ENCODE peak calls at places on chromosomes 6 and 20, in four cellular contexts. A is ovary, C is left lung, Z is fibroblast of lung. S is an unnamed sample.

GRCh38 chr20:64176548-64177419 is 12.5 kb downstream of the MYT1 start:
- DNase-seq in A (no peak), C (no peak), Z (no peak), S (no peak)

GRCh38 chr6:128111096-128111495 is 210.2 kb upstream of the THEMIS start:
- DNase-seq in A (no peak), C (no peak), Z (peak; percentile 35), S (no peak)

GRCh38 chr6:105748737-105749161 is 337.4 kb upstream of the PRDM1 start:
- DNase-seq in A (no peak), C (no peak), Z (peak; percentile 75), S (no peak)

GRCh38 chr6:40160826-40161225 is 226.6 kb upstream of the MOCS1 start:
- DNase-seq in C (no peak), Z (no peak), A (no peak), S (peak; percentile 20)

GRCh38 chr6:51655517-51655916 is 431.9 kb downstream of the PKHD1 start:
- DNase-seq in C (no peak), A (no peak), Z (peak; percentile 5), S (no peak)

GRCh38 chr6:26592649-26593048 is 4.1 kb upstream of the ABT1 start:
- DNase-seq in A (no peak), Z (no peak), C (no peak), S (no peak)

GRCh38 chr6:31125586-31126363 is 5.5 kb upstream of the CDSN start:
- DNase-seq in Z (peak; percentile 45), A (no peak), C (peak; percentile 58), S (no peak)

GRCh38 chr20:45354423-45355208 is 6.4 kb upstream of the SDC4 start:
- DNase-seq in C (no peak), A (no peak), Z (peak; percentile 95), S (no peak)

GRCh38 chr6:118280210-118280609 is 267.9 kb upstream of the PLN start:
- DNase-seq in Z (peak; percentile 39), C (no peak), A (no peak), S (no peak)

GRCh38 chr6:157376706-157377230 is 4.2 kb upstream of the ZDHHC14 start:
- DNase-seq in C (no peak), Z (no peak), A (no peak), S (no peak)

GRCh38 chr20:48831702-48832422 is 4.1 kb upstream of the PREX1 start:
- DNase-seq in A (no peak), C (no peak), Z (peak; percentile 40), S (no peak)

GRCh38 chr6:85580878-85581267 is 12.8 kb downstream of the SNX14 start:
- DNase-seq in Z (peak; percentile 80), C (no peak), A (no peak), S (no peak)

GRCh38 chr6:21773199-21773974 is 179.8 kb downstream of the SOX4 start:
- DNase-seq in C (no peak), Z (no peak), A (no peak), S (peak; percentile 41)

GRCh38 chr6:21769405-21769851 is 175.9 kb downstream of the SOX4 start:
- DNase-seq in A (peak; percentile 34), C (no peak), Z (peak; percentile 99), S (no peak)

GRCh38 chr6:21769973-21770372 is 176.4 kb downstream of the SOX4 start:
- DNase-seq in C (no peak), A (no peak), Z (peak; percentile 67), S (no peak)

GRCh38 chr6:21771626-21772320 is 178.2 kb downstream of the SOX4 start:
- DNase-seq in C (no peak), Z (peak; percentile 69), A (no peak), S (no peak)

DNA sequence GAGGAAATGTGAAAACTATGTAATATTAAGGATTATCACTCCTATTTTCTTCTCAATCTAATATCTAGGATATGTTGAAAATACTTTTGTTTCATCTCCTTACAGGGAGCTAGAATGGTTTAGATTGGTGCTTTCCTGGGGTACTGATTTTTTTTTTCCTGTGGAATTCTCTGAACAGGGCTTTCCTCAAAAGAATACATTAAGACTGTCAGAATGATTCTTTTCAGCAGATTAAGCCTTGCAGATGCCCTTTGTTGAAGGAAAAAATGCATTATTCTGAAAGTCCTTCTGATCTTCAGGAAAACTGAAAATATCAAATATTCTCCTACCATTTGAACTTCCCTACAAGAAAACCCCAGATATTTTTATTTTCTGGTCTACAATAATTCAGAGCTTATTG is 178.9 kb downstream of the SOX4 start:
- DNase-seq in C (no peak), Z (no peak), A (no peak), S (no peak)
- H3K4me1 ChIP-seq in C (peaks cover 21% of the 10 kb centered on the region), Z (peaks cover 11% of the 10 kb centered on the region), A (peaks cover 5% of the 10 kb centered on the region), S (no peaks in the 10 kb centered on the region)

DNA sequence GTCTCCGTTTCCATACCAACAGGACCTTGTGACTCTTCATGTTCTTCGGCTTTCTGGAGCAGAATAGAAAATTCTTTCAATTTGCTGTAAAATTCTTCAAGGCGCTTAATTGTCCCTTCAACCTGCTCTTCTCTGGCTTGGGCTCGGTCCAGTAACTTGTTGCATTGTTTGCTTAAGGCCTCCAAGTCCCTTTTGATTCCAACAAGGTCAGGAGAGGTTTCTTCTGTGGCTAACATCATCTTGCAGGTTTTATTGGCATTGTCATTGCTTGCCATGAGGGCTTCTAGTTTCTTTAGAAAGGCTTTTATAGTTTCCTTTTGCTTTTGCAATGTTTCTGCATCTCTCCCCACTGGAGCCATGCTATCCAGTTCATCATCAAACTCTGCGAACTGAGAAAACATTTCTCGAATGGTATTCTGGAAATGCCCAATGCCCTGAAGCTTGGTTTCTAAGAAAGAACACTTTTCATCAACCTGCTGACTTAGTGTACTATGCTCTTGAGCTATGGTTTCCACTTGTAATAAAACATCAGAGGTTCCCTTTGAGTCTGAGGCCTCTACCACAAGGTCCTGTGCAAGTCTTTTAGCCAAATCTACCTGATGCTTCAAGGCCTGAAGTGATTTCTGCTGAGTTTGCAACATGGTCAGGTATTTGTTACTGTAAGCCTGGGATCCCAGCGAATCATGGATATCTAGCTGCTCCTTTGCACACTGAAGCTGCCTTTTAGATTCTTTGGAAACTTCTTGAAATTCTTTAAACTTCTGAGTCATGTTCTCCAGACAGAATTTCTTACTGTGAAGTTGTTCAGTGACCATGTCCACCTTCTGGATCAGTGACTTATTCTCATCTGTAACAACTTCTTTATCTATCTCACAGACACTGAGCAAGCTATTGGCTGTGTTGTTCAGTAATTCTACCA is 90.2 kb downstream of the DST start:
- DNase-seq in C (no peak), A (no peak), Z (peak; percentile 85), S (no peak)
- H3K27ac ChIP-seq in C (no peak overlapping the region), A (no peak overlapping the region), Z (no peak overlapping the region), S (peak overlapping the region; percentile 17)

DNA sequence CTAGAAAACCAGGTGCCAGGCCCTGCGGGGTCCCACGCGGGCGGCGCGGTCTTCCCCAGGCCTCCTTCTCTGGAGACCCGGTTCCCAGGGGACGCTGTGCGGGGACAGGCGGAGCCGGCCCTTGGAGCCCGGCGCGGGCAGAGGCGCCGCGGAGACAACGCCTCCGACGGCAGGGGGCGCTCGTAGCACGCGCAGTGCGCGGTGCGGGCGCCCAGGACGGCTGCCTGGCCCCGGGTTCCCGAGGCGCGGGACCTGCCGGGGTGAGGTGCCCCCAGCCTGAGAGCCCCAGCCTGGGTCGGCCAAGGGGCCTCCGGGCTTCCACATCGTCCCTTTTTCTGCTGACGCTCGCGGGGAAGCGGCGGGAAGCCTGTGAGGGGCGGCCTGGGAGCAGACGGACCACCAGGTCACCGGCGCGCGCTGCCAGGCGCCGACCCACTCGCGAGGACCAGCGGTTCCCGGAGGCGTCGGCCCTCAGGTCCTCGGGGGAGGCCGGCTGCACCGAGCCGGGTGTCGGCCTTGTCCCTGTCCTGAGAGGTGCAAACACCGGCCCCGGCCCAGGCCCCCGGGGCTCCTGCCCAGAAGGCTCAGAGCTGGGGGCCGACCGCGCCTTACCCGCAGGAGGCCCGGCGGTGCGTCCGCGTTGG is 5.2 kb upstream of the FOXC1 start:
- DNase-seq in Z (no peak), C (peak; percentile 95), A (peak; percentile 71), S (peak; percentile 60)
- H3K4me1 ChIP-seq in Z (peaks cover 4% of the 10 kb centered on the region), C (peaks cover 43% of the 10 kb centered on the region), A (peaks cover 5% of the 10 kb centered on the region), S (no peaks in the 10 kb centered on the region)

GRCh38 chr6:6712979-6713514 is 124.5 kb downstream of the LY86 start:
- DNase-seq in A (no peak), C (peak; percentile 81), Z (peak; percentile 12), S (no peak)
- H3K27ac ChIP-seq in A (no peak overlapping the region), C (peak overlapping the region; percentile 63), Z (peak overlapping the region; percentile 48), S (peak overlapping the region; percentile 46)

GRCh38 chr20:4866429-4866828 is 134.9 kb downstream of the SLC23A2 start:
- DNase-seq in Z (no peak), C (no peak), A (no peak), S (no peak)

GRCh38 chr20:4862661-4863060 is 138.6 kb downstream of the SLC23A2 start:
- DNase-seq in Z (no peak), A (no peak), C (no peak), S (no peak)

GRCh38 chr20:4858000-4858399 is 136.3 kb downstream of the PRND start:
- DNase-seq in C (no peak), A (no peak), Z (no peak), S (no peak)

GRCh38 chr20:4864292-4864691 is 137.0 kb downstream of the SLC23A2 start:
- DNase-seq in C (no peak), A (no peak), Z (no peak), S (no peak)

GRCh38 chr20:4861961-4862360 is 139.3 kb downstream of the SLC23A2 start:
- DNase-seq in C (no peak), Z (no peak), A (no peak), S (no peak)
- H3K4me1 ChIP-seq in C (no peaks in the 10 kb centered on the region), Z (no peaks in the 10 kb centered on the region), A (no peaks in the 10 kb centered on the region), S (no peaks in the 10 kb centered on the region)

GRCh38 chr6:143337201-143337949 is 113.1 kb downstream of the ADAT2 start:
- DNase-seq in A (peak; percentile 44), C (peak; percentile 72), Z (no peak), S (peak; percentile 21)
- H3K27ac ChIP-seq in A (no peak overlapping the region), C (no peak overlapping the region), Z (no peak overlapping the region), S (no peak overlapping the region)